ENCODE peak calls at places on chromosomes 11 and 22, in four cellular contexts. H, N, B and P are unnamed samples.

GRCh38 chr11:16982256-16982671 is 31.9 kb downstream of the PLEKHA7 start:
- DNase-seq in H (no peak), N (no peak), B (peak), P (no peak)

GRCh38 chr11:76131585-76131984 is 74.7 kb downstream of the WNT11 start:
- DNase-seq in H (no peak), N (no peak), B (no peak), P (no peak)

GRCh38 chr22:50460942-50461341 is 13.9 kb downstream of the SBF1 start:
- DNase-seq in H (no peak), N (no peak), B (no peak), P (no peak)

GRCh38 chr11:87022254-87022653 is 15.5 kb upstream of the TMEM135 start:
- DNase-seq in H (no peak), N (no peak), B (no peak), P (no peak)

GRCh38 chr22:24141586-24141985 is 39.7 kb upstream of the SUSD2 start:
- DNase-seq in H (no peak), N (peak), B (no peak), P (no peak)

GRCh38 chr11:60710482-60710881 is 11.1 kb downstream of the MS4A8 start:
- DNase-seq in H (no peak), N (no peak), B (no peak), P (peak)

GRCh38 chr11:62497132-62497915 is 49.3 kb downstream of the AHNAK start:
- DNase-seq in H (no peak), N (no peak), B (peak), P (peak)

GRCh38 chr11:2447253-2447950 is 2.6 kb downstream of the KCNQ1 start:
- DNase-seq in H (no peak), N (no peak), B (no peak), P (no peak)

GRCh38 chr11:82183346-82183745 is 550.3 kb downstream of the FAM181B start:
- DNase-seq in H (no peak), N (no peak), B (no peak), P (no peak)

GRCh38 chr11:134101292-134101691 is 32.4 kb downstream of the JAM3 start:
- DNase-seq in H (no peak), N (no peak), B (no peak), P (peak)

GRCh38 chr22:35846804-35847203 is 129.1 kb downstream of the APOL5 start:
- DNase-seq in H (no peak), N (no peak), B (no peak), P (no peak)

GRCh38 chr11:83815736-83816135 is 529.6 kb upstream of the CCDC90B start:
- DNase-seq in H (no peak), N (no peak), B (no peak), P (no peak)

GRCh38 chr22:17087176-17088131 is 2.7 kb downstream of the IL17RA start:
- DNase-seq in H (peak), N (peak), B (no peak), P (peak)

GRCh38 chr11:68843703-68844312 is 2.1 kb upstream of the CPT1A start:
- DNase-seq in H (no peak), N (peak), B (peak), P (no peak)

GRCh38 chr11:77660947-77661346 is 23.4 kb upstream of the CLNS1A start:
- DNase-seq in H (no peak), N (no peak), B (no peak), P (no peak)

GRCh38 chr11:64058494-64058893 is 22.8 kb downstream of the FLRT1 start:
- DNase-seq in H (no peak), N (no peak), B (peak), P (peak)

GRCh38 chr11:33060271-33060670 is 20.9 kb downstream of the TCP11L1 start:
- DNase-seq in H (no peak), N (no peak), B (no peak), P (peak)

GRCh38 chr22:18056161-18056666 is 21.6 kb upstream of the PEX26 start:
- DNase-seq in H (no peak), N (no peak), B (no peak), P (peak)

GRCh38 chr11:124086447-124086846 is 28.8 kb upstream of the VWA5A start:
- DNase-seq in H (no peak), N (no peak), B (peak), P (no peak)

GRCh38 chr11:75456596-75456995 is 23.6 kb upstream of the KLHL35 start:
- DNase-seq in H (no peak), N (no peak), B (no peak), P (no peak)

GRCh38 chr11:68954970-68955958 is 25.5 kb downstream of the MRGPRD start:
- DNase-seq in H (no peak), N (no peak), B (peak), P (no peak)

GRCh38 chr11:15663778-15664218 is 549.1 kb downstream of the INSC start:
- DNase-seq in H (no peak), N (no peak), B (peak), P (no peak)

GRCh38 chr22:45548991-45549736 is 46.5 kb downstream of the FBLN1 start:
- DNase-seq in H (peak), N (no peak), B (no peak), P (peak)

GRCh38 chr11:113077379-113077778 is 116.2 kb downstream of the NCAM1 start:
- DNase-seq in H (no peak), N (no peak), B (no peak), P (no peak)

GRCh38 chr11:40140560-40140959 is 1318.9 kb downstream of the LRRC4C start:
- DNase-seq in H (no peak), N (no peak), B (no peak), P (no peak)

GRCh38 chr11:95140397-95141030 is 50.9 kb downstream of the ENDOD1 start:
- DNase-seq in H (peak), N (no peak), B (no peak), P (no peak)

GRCh38 chr22:44783581-44783980 is 31.2 kb downstream of the ARHGAP8 start:
- DNase-seq in H (no peak), N (no peak), B (no peak), P (no peak)

GRCh38 chr11:43515090-43515489 is 156.4 kb downstream of the TTC17 start:
- DNase-seq in H (no peak), N (no peak), B (peak), P (no peak)